ENCODE peak calls at places on chromosomes 12 and 14, in eight cellular contexts. One of them, this sample, is unnamed.

GRCh38 chr12:59344224-59344623 is 251.6 kb upstream of the SLC16A7 start:
- DNase-seq in fibroblast of mammary gland: no peak
- DNase-seq in psoas muscle: no peak
- DNase-seq in HCT116: no peak
- DNase-seq in endodermal cell: no peak
- DNase-seq in BJ: no peak
- DNase-seq in GM23248: no peak
- DNase-seq in CD4-positive, CD25-positive, alpha-beta regulatory T cell: no peak
- DNase-seq in this sample: no peak

GRCh38 chr12:88052686-88053085 is 23.5 kb upstream of the C12orf50 start:
- DNase-seq in endodermal cell: peak; percentile 79
- DNase-seq in psoas muscle: no peak
- DNase-seq in BJ: no peak
- DNase-seq in HCT116: peak; percentile 27
- DNase-seq in fibroblast of mammary gland: peak; percentile 52
- DNase-seq in CD4-positive, CD25-positive, alpha-beta regulatory T cell: peak; percentile 43
- DNase-seq in GM23248: peak; percentile 60
- DNase-seq in this sample: no peak

GRCh38 chr12:123089125-123089524 is 61.8 kb downstream of the PITPNM2 start:
- DNase-seq in BJ: no peak
- DNase-seq in endodermal cell: no peak
- DNase-seq in fibroblast of mammary gland: no peak
- DNase-seq in psoas muscle: no peak
- DNase-seq in HCT116: no peak
- DNase-seq in CD4-positive, CD25-positive, alpha-beta regulatory T cell: no peak
- DNase-seq in GM23248: no peak
- DNase-seq in this sample: no peak

GRCh38 chr12:130375888-130376287 is 38.2 kb downstream of the PIWIL1 start:
- DNase-seq in CD4-positive, CD25-positive, alpha-beta regulatory T cell: no peak
- DNase-seq in GM23248: no peak
- DNase-seq in BJ: no peak
- DNase-seq in psoas muscle: no peak
- DNase-seq in fibroblast of mammary gland: no peak
- DNase-seq in endodermal cell: no peak
- DNase-seq in HCT116: no peak
- DNase-seq in this sample: no peak

GRCh38 chr12:109127533-109128242 is 11.3 kb downstream of the ACACB start:
- DNase-seq in fibroblast of mammary gland: no peak
- DNase-seq in BJ: no peak
- DNase-seq in HCT116: no peak
- DNase-seq in psoas muscle: peak; percentile 43
- DNase-seq in endodermal cell: no peak
- DNase-seq in GM23248: no peak
- DNase-seq in CD4-positive, CD25-positive, alpha-beta regulatory T cell: no peak
- DNase-seq in this sample: no peak

GRCh38 chr14:104551851-104552737 is 27.5 kb upstream of the C14orf180 start:
- DNase-seq in psoas muscle: no peak
- DNase-seq in BJ: no peak
- DNase-seq in HCT116: no peak
- DNase-seq in fibroblast of mammary gland: no peak
- DNase-seq in endodermal cell: peak; percentile 39
- DNase-seq in CD4-positive, CD25-positive, alpha-beta regulatory T cell: no peak
- DNase-seq in GM23248: no peak
- DNase-seq in this sample: peak; percentile 11

GRCh38 chr12:108302471-108303311 is 36.4 kb downstream of the CMKLR1 start:
- DNase-seq in fibroblast of mammary gland: peak; percentile 68
- DNase-seq in endodermal cell: peak; percentile 92
- DNase-seq in psoas muscle: peak; percentile 84
- DNase-seq in CD4-positive, CD25-positive, alpha-beta regulatory T cell: no peak
- DNase-seq in BJ: no peak
- DNase-seq in GM23248: peak; percentile 83
- DNase-seq in HCT116: no peak
- DNase-seq in this sample: peak; percentile 70

GRCh38 chr14:102095871-102096568 is 9.2 kb upstream of the HSP90AA1 start:
- DNase-seq in GM23248: no peak
- DNase-seq in BJ: no peak
- DNase-seq in psoas muscle: no peak
- DNase-seq in HCT116: no peak
- DNase-seq in endodermal cell: peak; percentile 75
- DNase-seq in CD4-positive, CD25-positive, alpha-beta regulatory T cell: no peak
- DNase-seq in fibroblast of mammary gland: no peak
- DNase-seq in this sample: no peak

GRCh38 chr14:94485944-94486841 is 10.2 kb upstream of the SERPINA9 start:
- DNase-seq in CD4-positive, CD25-positive, alpha-beta regulatory T cell: peak; percentile 11
- DNase-seq in fibroblast of mammary gland: peak; percentile 62
- DNase-seq in HCT116: peak; percentile 22
- DNase-seq in GM23248: peak; percentile 75
- DNase-seq in BJ: no peak
- DNase-seq in endodermal cell: peak; percentile 95
- DNase-seq in psoas muscle: peak; percentile 47
- DNase-seq in this sample: no peak

GRCh38 chr12:1629338-1630080 is 478 bp downstream of the WNT5B start:
- DNase-seq in BJ: no peak
- DNase-seq in GM23248: no peak
- DNase-seq in CD4-positive, CD25-positive, alpha-beta regulatory T cell: no peak
- DNase-seq in psoas muscle: no peak
- DNase-seq in endodermal cell: peak; percentile 88
- DNase-seq in fibroblast of mammary gland: peak; percentile 15
- DNase-seq in HCT116: no peak
- DNase-seq in this sample: no peak

GRCh38 chr14:59060841-59061240 is 127.6 kb upstream of the DAAM1 start:
- DNase-seq in HCT116: no peak
- DNase-seq in CD4-positive, CD25-positive, alpha-beta regulatory T cell: no peak
- DNase-seq in BJ: no peak
- DNase-seq in endodermal cell: no peak
- DNase-seq in psoas muscle: no peak
- DNase-seq in fibroblast of mammary gland: no peak
- DNase-seq in GM23248: no peak
- DNase-seq in this sample: no peak

GRCh38 chr14:41482861-41483260 is 123.8 kb upstream of the LRFN5 start:
- DNase-seq in HCT116: no peak
- DNase-seq in BJ: no peak
- DNase-seq in fibroblast of mammary gland: no peak
- DNase-seq in psoas muscle: no peak
- DNase-seq in GM23248: no peak
- DNase-seq in endodermal cell: no peak
- DNase-seq in CD4-positive, CD25-positive, alpha-beta regulatory T cell: no peak
- DNase-seq in this sample: no peak

GRCh38 chr12:26648066-26648465 is 184.9 kb downstream of the ITPR2 start:
- DNase-seq in BJ: no peak
- DNase-seq in CD4-positive, CD25-positive, alpha-beta regulatory T cell: no peak
- DNase-seq in HCT116: no peak
- DNase-seq in psoas muscle: no peak
- DNase-seq in fibroblast of mammary gland: no peak
- DNase-seq in GM23248: no peak
- DNase-seq in endodermal cell: no peak
- DNase-seq in this sample: no peak

GRCh38 chr12:64737539-64737938 is 21.7 kb downstream of the GNS start:
- DNase-seq in BJ: no peak
- DNase-seq in GM23248: no peak
- DNase-seq in CD4-positive, CD25-positive, alpha-beta regulatory T cell: peak; percentile 49
- DNase-seq in HCT116: peak; percentile 15
- DNase-seq in fibroblast of mammary gland: no peak
- DNase-seq in endodermal cell: no peak
- DNase-seq in psoas muscle: no peak
- DNase-seq in this sample: no peak

GRCh38 chr12:24121911-24122310 is 172.4 kb upstream of the SOX5 start:
- DNase-seq in fibroblast of mammary gland: peak; percentile 28
- DNase-seq in psoas muscle: no peak
- DNase-seq in HCT116: no peak
- DNase-seq in endodermal cell: no peak
- DNase-seq in GM23248: no peak
- DNase-seq in BJ: no peak
- DNase-seq in CD4-positive, CD25-positive, alpha-beta regulatory T cell: no peak
- DNase-seq in this sample: no peak

GRCh38 chr14:71166434-71166833 is 259.2 kb downstream of the PCNX1 start:
- DNase-seq in BJ: no peak
- DNase-seq in fibroblast of mammary gland: peak; percentile 68
- DNase-seq in GM23248: peak; percentile 87
- DNase-seq in HCT116: peak; percentile 8
- DNase-seq in psoas muscle: no peak
- DNase-seq in endodermal cell: peak; percentile 62
- DNase-seq in CD4-positive, CD25-positive, alpha-beta regulatory T cell: peak; percentile 36
- DNase-seq in this sample: no peak

GRCh38 chr12:121860257-121860656 is 1.6 kb upstream of the HPD start:
- DNase-seq in CD4-positive, CD25-positive, alpha-beta regulatory T cell: no peak
- DNase-seq in endodermal cell: peak; percentile 72
- DNase-seq in BJ: no peak
- DNase-seq in fibroblast of mammary gland: no peak
- DNase-seq in GM23248: no peak
- DNase-seq in psoas muscle: no peak
- DNase-seq in HCT116: no peak
- DNase-seq in this sample: no peak

DNA sequence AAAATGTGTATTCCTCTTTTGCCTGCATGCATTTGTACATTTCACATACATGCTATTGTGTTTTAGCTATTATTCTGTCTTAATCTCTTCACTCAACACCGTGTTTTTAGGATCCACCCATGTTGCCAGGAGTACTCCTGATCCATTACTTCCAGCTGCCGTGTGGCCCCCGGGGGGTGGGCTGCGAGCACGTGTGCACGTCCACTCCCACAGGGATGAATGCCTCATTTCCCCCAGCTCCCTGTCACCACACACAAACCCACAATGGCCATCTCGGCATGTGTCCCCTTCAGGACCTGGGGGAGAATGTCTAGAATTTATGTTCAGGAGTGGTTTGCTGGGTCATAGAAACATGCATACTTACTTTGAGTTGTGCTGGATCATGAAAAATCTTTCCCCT is 62.7 kb upstream of the ACTN1 start:
- DNase-seq in HCT116: no peak
- DNase-seq in BJ: no peak
- DNase-seq in psoas muscle: no peak
- DNase-seq in GM23248: no peak
- DNase-seq in CD4-positive, CD25-positive, alpha-beta regulatory T cell: no peak
- DNase-seq in endodermal cell: no peak
- DNase-seq in fibroblast of mammary gland: no peak
- DNase-seq in this sample: no peak
- H3K4me3 ChIP-seq in HCT116: no peak overlapping the region
- H3K4me3 ChIP-seq in BJ: no peak overlapping the region
- H3K4me3 ChIP-seq in psoas muscle: no peak overlapping the region
- H3K4me3 ChIP-seq in GM23248: no peak overlapping the region
- H3K4me3 ChIP-seq in CD4-positive, CD25-positive, alpha-beta regulatory T cell: no peak overlapping the region
- H3K4me3 ChIP-seq in endodermal cell: no peak overlapping the region
- H3K4me3 ChIP-seq in fibroblast of mammary gland: no peak overlapping the region
- H3K4me3 ChIP-seq in this sample: no peak overlapping the region

DNA sequence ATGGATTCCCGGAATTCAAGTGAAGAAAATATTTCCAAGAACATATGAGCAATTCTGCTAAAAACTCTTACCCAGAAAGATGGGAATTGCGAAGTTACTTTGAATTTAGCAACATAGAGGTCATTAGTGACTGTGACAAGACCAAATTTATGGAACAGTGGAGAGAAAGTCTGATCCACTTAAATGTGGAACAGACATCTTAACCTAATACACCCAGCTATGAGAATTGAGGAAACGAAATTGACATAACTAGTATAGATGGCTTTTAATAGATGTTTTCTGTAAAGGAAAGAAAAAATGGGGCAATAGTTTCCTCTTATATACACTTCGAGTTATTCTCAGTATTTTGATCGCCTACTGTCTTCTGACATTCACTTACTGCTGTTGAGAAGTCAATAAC is 4.6 kb downstream of the OVCH1 start:
- DNase-seq in endodermal cell: no peak
- DNase-seq in HCT116: no peak
- DNase-seq in CD4-positive, CD25-positive, alpha-beta regulatory T cell: no peak
- DNase-seq in GM23248: no peak
- DNase-seq in psoas muscle: no peak
- DNase-seq in fibroblast of mammary gland: no peak
- DNase-seq in BJ: no peak
- DNase-seq in this sample: no peak
- H3K4me3 ChIP-seq in endodermal cell: no peak overlapping the region
- H3K4me3 ChIP-seq in HCT116: no peak overlapping the region
- H3K4me3 ChIP-seq in CD4-positive, CD25-positive, alpha-beta regulatory T cell: no peak overlapping the region
- H3K4me3 ChIP-seq in GM23248: no peak overlapping the region
- H3K4me3 ChIP-seq in psoas muscle: no peak overlapping the region
- H3K4me3 ChIP-seq in fibroblast of mammary gland: no peak overlapping the region
- H3K4me3 ChIP-seq in BJ: no peak overlapping the region
- H3K4me3 ChIP-seq in this sample: no peak overlapping the region

DNA sequence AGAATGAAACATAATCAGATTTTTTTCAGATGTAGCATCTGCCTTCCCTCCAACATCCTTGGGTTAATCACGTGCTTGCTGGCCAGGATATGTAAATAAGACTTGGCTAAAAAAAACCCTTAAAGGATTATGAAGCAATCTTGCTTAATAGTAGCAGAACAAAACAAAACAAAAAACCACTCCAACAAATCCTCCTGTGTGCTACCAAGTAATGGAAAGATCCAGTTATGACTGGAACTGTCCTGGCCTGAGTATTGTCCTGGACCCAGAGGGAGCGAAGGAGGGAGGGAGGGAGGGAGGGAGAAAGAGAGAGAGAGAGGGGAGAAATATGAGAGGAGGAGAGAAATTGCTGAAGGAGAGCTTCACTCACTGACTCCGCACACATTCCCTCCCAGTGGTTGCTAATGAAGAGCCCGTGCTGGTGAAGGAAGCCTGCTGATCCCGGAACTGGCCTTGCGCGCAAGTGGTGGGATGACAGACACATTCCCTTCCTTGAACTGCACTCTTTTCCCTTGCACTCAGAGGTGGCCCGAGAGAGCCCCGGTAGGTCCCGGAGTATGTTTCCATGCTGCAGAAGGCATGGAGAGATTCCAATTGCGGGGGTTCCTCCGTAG is 57.2 kb downstream of the HMGA2 start:
- DNase-seq in CD4-positive, CD25-positive, alpha-beta regulatory T cell: no peak
- DNase-seq in GM23248: peak; percentile 85
- DNase-seq in fibroblast of mammary gland: peak; percentile 89
- DNase-seq in HCT116: no peak
- DNase-seq in endodermal cell: no peak
- DNase-seq in psoas muscle: peak; percentile 41
- DNase-seq in BJ: no peak
- DNase-seq in this sample: peak; percentile 53
- H3K4me3 ChIP-seq in CD4-positive, CD25-positive, alpha-beta regulatory T cell: no peak overlapping the region
- H3K4me3 ChIP-seq in GM23248: peak overlapping the region; percentile 57
- H3K4me3 ChIP-seq in fibroblast of mammary gland: peak overlapping the region; percentile 31
- H3K4me3 ChIP-seq in HCT116: no peak overlapping the region
- H3K4me3 ChIP-seq in endodermal cell: no peak overlapping the region
- H3K4me3 ChIP-seq in psoas muscle: peak overlapping the region; percentile 56
- H3K4me3 ChIP-seq in BJ: peak overlapping the region; percentile 28
- H3K4me3 ChIP-seq in this sample: no peak overlapping the region

DNA sequence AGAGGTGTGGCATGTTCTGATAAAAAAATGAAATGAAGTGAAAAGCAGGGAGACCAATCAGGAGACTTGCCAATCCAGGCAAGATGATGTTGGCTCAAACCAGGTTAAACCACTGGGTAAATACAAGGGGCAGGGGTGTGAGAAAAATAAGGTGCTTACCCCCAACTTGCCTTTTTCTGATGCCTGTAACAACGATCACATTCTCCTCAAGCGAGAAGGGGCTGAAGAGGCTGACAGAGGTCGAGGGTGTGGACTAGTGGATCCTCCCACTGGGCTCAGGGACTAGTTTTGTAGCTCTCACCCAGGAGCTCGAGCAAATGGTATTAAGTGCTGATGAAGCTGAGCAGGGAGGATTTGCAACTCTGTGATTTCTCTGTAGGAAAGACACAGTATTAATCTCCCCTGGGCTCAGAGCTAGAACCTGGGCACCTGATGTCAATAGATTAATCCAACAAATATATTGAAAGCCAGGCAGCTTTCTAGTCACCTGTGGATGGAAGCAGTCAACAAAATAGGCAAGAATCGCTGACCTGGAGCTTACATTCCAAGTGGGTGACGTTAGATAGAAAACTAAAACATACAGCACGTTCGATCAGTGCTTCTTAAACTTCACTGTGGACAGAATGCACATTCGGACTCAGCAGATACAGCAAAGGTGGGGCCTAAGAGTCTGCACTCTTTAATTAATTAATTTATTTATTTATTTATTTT is 15.2 kb upstream of the EAPP start:
- DNase-seq in GM23248: peak; percentile 61
- DNase-seq in psoas muscle: no peak
- DNase-seq in fibroblast of mammary gland: no peak
- DNase-seq in BJ: no peak
- DNase-seq in CD4-positive, CD25-positive, alpha-beta regulatory T cell: no peak
- DNase-seq in endodermal cell: no peak
- DNase-seq in HCT116: no peak
- DNase-seq in this sample: peak; percentile 24
- H3K4me3 ChIP-seq in GM23248: peak overlapping the region; percentile 14
- H3K4me3 ChIP-seq in psoas muscle: peak overlapping the region; percentile 13
- H3K4me3 ChIP-seq in fibroblast of mammary gland: no peak overlapping the region
- H3K4me3 ChIP-seq in BJ: no peak overlapping the region
- H3K4me3 ChIP-seq in CD4-positive, CD25-positive, alpha-beta regulatory T cell: peak overlapping the region; percentile 39
- H3K4me3 ChIP-seq in endodermal cell: peak overlapping the region; percentile 61
- H3K4me3 ChIP-seq in HCT116: no peak overlapping the region
- H3K4me3 ChIP-seq in this sample: no peak overlapping the region